ENCODE peak calls at places on chromosomes 4 and X, in nine cellular contexts. One of them, this sample, is unnamed.

GRCh38 chr4:11228575-11228974 is 200.1 kb downstream of the HS3ST1 start:
- DNase-seq in AG20443: no peak
- DNase-seq in Panc1: no peak
- DNase-seq in erythroblast: no peak
- DNase-seq in naive thymus-derived CD4-positive, alpha-beta T cell: no peak
- DNase-seq in NCI-H524: no peak
- DNase-seq in H4: no peak
- DNase-seq in uterus: no peak
- DNase-seq in stimulated activated CD8-positive, alpha-beta memory T cell treated with anti-CD3 and anti-CD28 coated beads, Interleukin-2, amount 100 ng/mL, for 1 hour: no peak
- DNase-seq in this sample: no peak

GRCh38 chr4:116531870-116532269 is 553.5 kb downstream of the TRAM1L1 start:
- DNase-seq in AG20443: no peak
- DNase-seq in Panc1: no peak
- DNase-seq in erythroblast: no peak
- DNase-seq in naive thymus-derived CD4-positive, alpha-beta T cell: peak; percentile 0
- DNase-seq in NCI-H524: no peak
- DNase-seq in H4: no peak
- DNase-seq in uterus: no peak
- DNase-seq in stimulated activated CD8-positive, alpha-beta memory T cell treated with anti-CD3 and anti-CD28 coated beads, Interleukin-2, amount 100 ng/mL, for 1 hour: no peak
- DNase-seq in this sample: no peak

GRCh38 chrX:63784902-63785692 is at the start of gene ARHGEF9:
- DNase-seq in AG20443: peak; percentile 33
- DNase-seq in Panc1: no peak
- DNase-seq in erythroblast: no peak
- DNase-seq in naive thymus-derived CD4-positive, alpha-beta T cell: peak; percentile 0
- DNase-seq in NCI-H524: peak; percentile 31
- DNase-seq in H4: no peak
- DNase-seq in uterus: peak; percentile 15
- DNase-seq in stimulated activated CD8-positive, alpha-beta memory T cell treated with anti-CD3 and anti-CD28 coated beads, Interleukin-2, amount 100 ng/mL, for 1 hour: no peak
- DNase-seq in this sample: no peak

GRCh38 chr4:2651998-2652397 is 104.1 kb downstream of the TNIP2 start:
- DNase-seq in AG20443: no peak
- DNase-seq in Panc1: no peak
- DNase-seq in erythroblast: no peak
- DNase-seq in naive thymus-derived CD4-positive, alpha-beta T cell: no peak
- DNase-seq in NCI-H524: no peak
- DNase-seq in H4: no peak
- DNase-seq in uterus: no peak
- DNase-seq in stimulated activated CD8-positive, alpha-beta memory T cell treated with anti-CD3 and anti-CD28 coated beads, Interleukin-2, amount 100 ng/mL, for 1 hour: no peak
- DNase-seq in this sample: no peak

GRCh38 chr4:123411976-123412589 is 15.5 kb downstream of the SPRY1 start:
- DNase-seq in AG20443: no peak
- DNase-seq in Panc1: no peak
- DNase-seq in erythroblast: no peak
- DNase-seq in naive thymus-derived CD4-positive, alpha-beta T cell: no peak
- DNase-seq in NCI-H524: no peak
- DNase-seq in H4: no peak
- DNase-seq in uterus: no peak
- DNase-seq in stimulated activated CD8-positive, alpha-beta memory T cell treated with anti-CD3 and anti-CD28 coated beads, Interleukin-2, amount 100 ng/mL, for 1 hour: no peak
- DNase-seq in this sample: no peak

GRCh38 chrX:71098302-71098701 is 2.7 kb downstream of the FOXO4 start:
- DNase-seq in AG20443: peak; percentile 37
- DNase-seq in Panc1: no peak
- DNase-seq in erythroblast: peak; percentile 86
- DNase-seq in naive thymus-derived CD4-positive, alpha-beta T cell: peak; percentile 77
- DNase-seq in NCI-H524: peak; percentile 66
- DNase-seq in H4: peak; percentile 25
- DNase-seq in uterus: peak; percentile 69
- DNase-seq in stimulated activated CD8-positive, alpha-beta memory T cell treated with anti-CD3 and anti-CD28 coated beads, Interleukin-2, amount 100 ng/mL, for 1 hour: peak; percentile 48
- DNase-seq in this sample: peak; percentile 36

GRCh38 chrX:8820910-8821527 is 19.8 kb upstream of the FAM9A start:
- DNase-seq in AG20443: no peak
- DNase-seq in Panc1: no peak
- DNase-seq in erythroblast: no peak
- DNase-seq in naive thymus-derived CD4-positive, alpha-beta T cell: no peak
- DNase-seq in NCI-H524: peak; percentile 27
- DNase-seq in H4: peak; percentile 28
- DNase-seq in uterus: no peak
- DNase-seq in stimulated activated CD8-positive, alpha-beta memory T cell treated with anti-CD3 and anti-CD28 coated beads, Interleukin-2, amount 100 ng/mL, for 1 hour: no peak
- DNase-seq in this sample: no peak

GRCh38 chr4:77599378-77599777 is 6.2 kb upstream of the CXCL13 start:
- DNase-seq in AG20443: peak; percentile 69
- DNase-seq in Panc1: no peak
- DNase-seq in erythroblast: peak; percentile 16
- DNase-seq in naive thymus-derived CD4-positive, alpha-beta T cell: no peak
- DNase-seq in NCI-H524: no peak
- DNase-seq in H4: peak; percentile 40
- DNase-seq in uterus: no peak
- DNase-seq in stimulated activated CD8-positive, alpha-beta memory T cell treated with anti-CD3 and anti-CD28 coated beads, Interleukin-2, amount 100 ng/mL, for 1 hour: no peak
- DNase-seq in this sample: no peak

GRCh38 chrX:118652717-118653116 is 74.7 kb upstream of the IL13RA1 start:
- DNase-seq in AG20443: peak; percentile 14
- DNase-seq in Panc1: no peak
- DNase-seq in erythroblast: no peak
- DNase-seq in naive thymus-derived CD4-positive, alpha-beta T cell: no peak
- DNase-seq in NCI-H524: no peak
- DNase-seq in H4: no peak
- DNase-seq in uterus: no peak
- DNase-seq in stimulated activated CD8-positive, alpha-beta memory T cell treated with anti-CD3 and anti-CD28 coated beads, Interleukin-2, amount 100 ng/mL, for 1 hour: no peak
- DNase-seq in this sample: no peak

GRCh38 chr4:166277406-166277805 is 404.4 kb downstream of the TLL1 start:
- DNase-seq in AG20443: no peak
- DNase-seq in Panc1: no peak
- DNase-seq in erythroblast: no peak
- DNase-seq in naive thymus-derived CD4-positive, alpha-beta T cell: no peak
- DNase-seq in NCI-H524: no peak
- DNase-seq in H4: no peak
- DNase-seq in uterus: no peak
- DNase-seq in stimulated activated CD8-positive, alpha-beta memory T cell treated with anti-CD3 and anti-CD28 coated beads, Interleukin-2, amount 100 ng/mL, for 1 hour: no peak
- DNase-seq in this sample: no peak

GRCh38 chr4:128737098-128737513 is 72.4 kb upstream of the JADE1 start:
- DNase-seq in AG20443: no peak
- DNase-seq in Panc1: no peak
- DNase-seq in erythroblast: peak; percentile 58
- DNase-seq in naive thymus-derived CD4-positive, alpha-beta T cell: no peak
- DNase-seq in NCI-H524: no peak
- DNase-seq in H4: no peak
- DNase-seq in uterus: no peak
- DNase-seq in stimulated activated CD8-positive, alpha-beta memory T cell treated with anti-CD3 and anti-CD28 coated beads, Interleukin-2, amount 100 ng/mL, for 1 hour: no peak
- DNase-seq in this sample: no peak

GRCh38 chr4:47145630-47146029 is 114.3 kb downstream of the GABRB1 start:
- DNase-seq in AG20443: no peak
- DNase-seq in Panc1: no peak
- DNase-seq in erythroblast: peak; percentile 2
- DNase-seq in naive thymus-derived CD4-positive, alpha-beta T cell: no peak
- DNase-seq in NCI-H524: peak; percentile 32
- DNase-seq in H4: peak; percentile 66
- DNase-seq in uterus: no peak
- DNase-seq in stimulated activated CD8-positive, alpha-beta memory T cell treated with anti-CD3 and anti-CD28 coated beads, Interleukin-2, amount 100 ng/mL, for 1 hour: no peak
- DNase-seq in this sample: no peak

GRCh38 chr4:184937745-184938144 is 80.5 kb upstream of the HELT start:
- DNase-seq in AG20443: no peak
- DNase-seq in Panc1: no peak
- DNase-seq in erythroblast: no peak
- DNase-seq in naive thymus-derived CD4-positive, alpha-beta T cell: no peak
- DNase-seq in NCI-H524: no peak
- DNase-seq in H4: no peak
- DNase-seq in uterus: no peak
- DNase-seq in stimulated activated CD8-positive, alpha-beta memory T cell treated with anti-CD3 and anti-CD28 coated beads, Interleukin-2, amount 100 ng/mL, for 1 hour: no peak
- DNase-seq in this sample: no peak

GRCh38 chr4:10640535-10641159 is 43.9 kb downstream of the CLNK start:
- DNase-seq in AG20443: no peak
- DNase-seq in Panc1: no peak
- DNase-seq in erythroblast: no peak
- DNase-seq in naive thymus-derived CD4-positive, alpha-beta T cell: peak; percentile 8
- DNase-seq in NCI-H524: no peak
- DNase-seq in H4: no peak
- DNase-seq in uterus: no peak
- DNase-seq in stimulated activated CD8-positive, alpha-beta memory T cell treated with anti-CD3 and anti-CD28 coated beads, Interleukin-2, amount 100 ng/mL, for 1 hour: no peak
- DNase-seq in this sample: no peak

GRCh38 chr4:1451106-1451751 is 45.0 kb upstream of the NKX1-1 start:
- DNase-seq in AG20443: peak; percentile 7
- DNase-seq in Panc1: no peak
- DNase-seq in erythroblast: no peak
- DNase-seq in naive thymus-derived CD4-positive, alpha-beta T cell: no peak
- DNase-seq in NCI-H524: no peak
- DNase-seq in H4: no peak
- DNase-seq in uterus: no peak
- DNase-seq in stimulated activated CD8-positive, alpha-beta memory T cell treated with anti-CD3 and anti-CD28 coated beads, Interleukin-2, amount 100 ng/mL, for 1 hour: no peak
- DNase-seq in this sample: no peak

GRCh38 chrX:135302269-135302873 is 6.9 kb upstream of the ETDC start:
- DNase-seq in AG20443: no peak
- DNase-seq in Panc1: no peak
- DNase-seq in erythroblast: no peak
- DNase-seq in naive thymus-derived CD4-positive, alpha-beta T cell: no peak
- DNase-seq in NCI-H524: no peak
- DNase-seq in H4: no peak
- DNase-seq in uterus: no peak
- DNase-seq in stimulated activated CD8-positive, alpha-beta memory T cell treated with anti-CD3 and anti-CD28 coated beads, Interleukin-2, amount 100 ng/mL, for 1 hour: no peak
- DNase-seq in this sample: no peak

GRCh38 chrX:131895807-131896206 is 127.3 kb upstream of the STK26 start:
- DNase-seq in AG20443: no peak
- DNase-seq in Panc1: no peak
- DNase-seq in erythroblast: peak; percentile 5
- DNase-seq in naive thymus-derived CD4-positive, alpha-beta T cell: no peak
- DNase-seq in NCI-H524: no peak
- DNase-seq in H4: no peak
- DNase-seq in uterus: no peak
- DNase-seq in stimulated activated CD8-positive, alpha-beta memory T cell treated with anti-CD3 and anti-CD28 coated beads, Interleukin-2, amount 100 ng/mL, for 1 hour: no peak
- DNase-seq in this sample: no peak

GRCh38 chr4:120921456-120922389 is 803 bp downstream of the PRDM5 start:
- DNase-seq in AG20443: peak; percentile 84
- DNase-seq in Panc1: no peak
- DNase-seq in erythroblast: peak; percentile 65
- DNase-seq in naive thymus-derived CD4-positive, alpha-beta T cell: peak; percentile 28
- DNase-seq in NCI-H524: no peak
- DNase-seq in H4: peak; percentile 40
- DNase-seq in uterus: peak; percentile 63
- DNase-seq in stimulated activated CD8-positive, alpha-beta memory T cell treated with anti-CD3 and anti-CD28 coated beads, Interleukin-2, amount 100 ng/mL, for 1 hour: no peak
- DNase-seq in this sample: no peak

GRCh38 chr4:148704291-148704690 is 262.1 kb upstream of the NR3C2 start:
- DNase-seq in AG20443: no peak
- DNase-seq in Panc1: no peak
- DNase-seq in erythroblast: no peak
- DNase-seq in naive thymus-derived CD4-positive, alpha-beta T cell: no peak
- DNase-seq in NCI-H524: no peak
- DNase-seq in H4: no peak
- DNase-seq in uterus: no peak
- DNase-seq in stimulated activated CD8-positive, alpha-beta memory T cell treated with anti-CD3 and anti-CD28 coated beads, Interleukin-2, amount 100 ng/mL, for 1 hour: no peak
- DNase-seq in this sample: no peak

This sample was measured in stimulated activated naive B cell treated with anti-CD40 and anti-IgM and Interleukin-4, amounts not matched to agents 10 μg/mL and 1 μg/mL and 100 μg/mL, for 72 hours.